ENCODE peak calls at places on chromosomes 12 and 14, in ten cellular contexts. L, S, K, N, E, Y, V, U, H and O are unnamed samples.

GRCh38 chr12:39227218-39227617 is 215.7 kb downstream of the KIF21A start:
- DNase-seq in L (no peak), S (no peak), K (no peak), N (no peak), E (no peak), Y (no peak), V (no peak), U (no peak), H (no peak), O (no peak)

GRCh38 chr14:65354131-65354530 is 58.4 kb upstream of the FUT8 start:
- DNase-seq in L (no peak), S (no peak), K (no peak), N (no peak), E (no peak), Y (no peak), V (no peak), U (no peak), H (no peak), O (no peak)

GRCh38 chr12:109944975-109945374 is 44.9 kb downstream of the TCHP start:
- DNase-seq in L (no peak), S (no peak), K (no peak), N (no peak), E (peak; percentile 89), Y (no peak), V (no peak), U (peak; percentile 78), H (peak; percentile 30), O (no peak)

GRCh38 chr12:95182868-95183415 is 34.3 kb downstream of the FGD6 start:
- DNase-seq in L (no peak), S (no peak), K (no peak), N (no peak), E (no peak), Y (no peak), V (no peak), U (no peak), H (no peak), O (peak; percentile 85)

GRCh38 chr14:80637726-80638619 is 303.6 kb downstream of the CEP128 start:
- DNase-seq in L (no peak), S (no peak), K (no peak), N (no peak), E (no peak), Y (no peak), V (no peak), U (no peak), H (no peak), O (no peak)

GRCh38 chr12:79482323-79482722 is 208.4 kb downstream of the PAWR start:
- DNase-seq in L (no peak), S (no peak), K (no peak), N (no peak), E (peak; percentile 8), Y (no peak), V (no peak), U (no peak), H (no peak), O (no peak)

GRCh38 chr14:54420478-54421116 is 20.6 kb downstream of the CNIH1 start:
- DNase-seq in L (peak; percentile 19), S (no peak), K (no peak), N (no peak), E (peak; percentile 53), Y (no peak), V (no peak), U (peak; percentile 59), H (peak; percentile 32), O (no peak)

GRCh38 chr14:75989134-75989533 is 3.6 kb downstream of the IFT43 start:
- DNase-seq in L (no peak), S (no peak), K (no peak), N (no peak), E (no peak), Y (no peak), V (no peak), U (no peak), H (peak; percentile 60), O (no peak)

GRCh38 chr12:1594045-1594294 is 411 bp downstream of the FBXL14 start:
- DNase-seq in L (peak; percentile 57), S (peak; percentile 44), K (no peak), N (peak; percentile 47), E (peak; percentile 87), Y (peak; percentile 59), V (no peak), U (peak; percentile 61), H (peak; percentile 71), O (no peak)

GRCh38 chr14:95300002-95300696 is 19.6 kb downstream of the CLMN start:
- DNase-seq in L (peak; percentile 30), S (no peak), K (no peak), N (no peak), E (peak; percentile 79), Y (no peak), V (no peak), U (no peak), H (no peak), O (no peak)

GRCh38 chr14:68753696-68754095 is 39.2 kb downstream of the ZFP36L1 start:
- DNase-seq in L (no peak), S (no peak), K (no peak), N (no peak), E (no peak), Y (no peak), V (no peak), U (no peak), H (no peak), O (no peak)

GRCh38 chr12:108611884-108612415 is 14.1 kb upstream of the TMEM119 start:
- DNase-seq in L (no peak), S (no peak), K (no peak), N (peak; percentile 15), E (no peak), Y (no peak), V (no peak), U (peak; percentile 78), H (no peak), O (peak; percentile 56)

GRCh38 chr12:57046947-57047890 is 2.7 kb downstream of the MYO1A start:
- DNase-seq in L (no peak), S (no peak), K (no peak), N (no peak), E (no peak), Y (peak; percentile 40), V (peak; percentile 26), U (no peak), H (no peak), O (no peak)

GRCh38 chr12:104340177-104340576 is 36.6 kb downstream of the EID3 start:
- DNase-seq in L (no peak), S (no peak), K (no peak), N (no peak), E (no peak), Y (no peak), V (no peak), U (no peak), H (no peak), O (no peak)

GRCh38 chr12:63362801-63363200 is 211.8 kb upstream of the AVPR1A start:
- DNase-seq in L (no peak), S (peak; percentile 11), K (no peak), N (no peak), E (no peak), Y (no peak), V (no peak), U (no peak), H (no peak), O (peak; percentile 17)

GRCh38 chr14:91415794-91416743 is 1.6 kb downstream of the CCDC88C start:
- DNase-seq in L (no peak), S (peak; percentile 30), K (no peak), N (no peak), E (peak; percentile 85), Y (no peak), V (no peak), U (no peak), H (no peak), O (no peak)

GRCh38 chr12:132253698-132254480 is 75.5 kb downstream of the GALNT9 start:
- DNase-seq in L (no peak), S (no peak), K (peak; percentile 25), N (no peak), E (no peak), Y (no peak), V (no peak), U (no peak), H (no peak), O (no peak)

GRCh38 chr14:69877492-69877891 is 1.7 kb upstream of the SMOC1 start:
- DNase-seq in L (peak; percentile 33), S (no peak), K (no peak), N (no peak), E (peak; percentile 61), Y (peak; percentile 74), V (no peak), U (no peak), H (no peak), O (peak; percentile 9)

GRCh38 chr12:80704430-80704829 is 3.0 kb upstream of the MYF6 start:
- DNase-seq in L (no peak), S (no peak), K (no peak), N (no peak), E (no peak), Y (no peak), V (no peak), U (no peak), H (no peak), O (no peak)

GRCh38 chr14:101466456-101467180 is 94.7 kb upstream of the DIO3 start:
- DNase-seq in L (no peak), S (no peak), K (no peak), N (no peak), E (no peak), Y (no peak), V (no peak), U (no peak), H (no peak), O (no peak)

GRCh38 chr14:34235635-34236300 is 226.3 kb downstream of the SPTSSA start:
- DNase-seq in L (no peak), S (no peak), K (no peak), N (no peak), E (no peak), Y (no peak), V (no peak), U (no peak), H (no peak), O (no peak)